ENCODE peak calls at places on chromosomes 7 and 10, in six cellular contexts. X is HCT116, N is SK-N-SH, Z is HepG2, L is GM12878, H is H1. D is an unnamed sample.

GRCh38 chr10:60335708-60336107 is 54.0 kb downstream of the ANK3 start:
- DNase-seq in N (no peak), X (no peak), H (no peak), L (no peak), Z (peak; percentile 19), D (peak; percentile 67)

GRCh38 chr7:156650042-156650441 is 9.5 kb downstream of the RNF32 start:
- DNase-seq in X (peak; percentile 33), H (no peak), Z (peak; percentile 57), N (peak; percentile 56), L (no peak), D (no peak)

GRCh38 chr10:24822557-24822956 is 98.9 kb upstream of the ARHGAP21 start:
- DNase-seq in L (peak; percentile 55), H (no peak), X (no peak), N (no peak), Z (no peak), D (no peak)

GRCh38 chr7:151705744-151706567 is 171.0 kb downstream of the PRKAG2 start:
- DNase-seq in L (no peak), H (peak; percentile 63), N (peak; percentile 85), X (peak; percentile 56), Z (peak; percentile 30), D (no peak)

GRCh38 chr7:45203947-45204445 is 46.4 kb downstream of the RAMP3 start:
- DNase-seq in N (no peak), Z (no peak), H (no peak), L (peak; percentile 9), X (no peak), D (peak; percentile 44)

GRCh38 chr10:93379366-93380042 is 102.6 kb downstream of the MYOF start:
- DNase-seq in L (no peak), X (no peak), H (no peak), N (no peak), Z (no peak), D (no peak)

GRCh38 chr10:4254101-4254994 is 469.3 kb upstream of the KLF6 start:
- DNase-seq in Z (no peak), L (no peak), X (no peak), N (no peak), H (no peak), D (no peak)

GRCh38 chr10:114905450-114905849 is 32.5 kb upstream of the TRUB1 start:
- DNase-seq in X (peak; percentile 55), Z (peak; percentile 35), H (no peak), N (no peak), L (no peak), D (peak; percentile 4)

GRCh38 chr10:90856964-90857634 is 740 bp downstream of the HTR7 start:
- DNase-seq in H (peak; percentile 67), X (no peak), L (no peak), Z (no peak), N (no peak), D (no peak)

GRCh38 chr7:30922596-30922995 is 10.9 kb downstream of the AQP1 start:
- DNase-seq in N (peak; percentile 12), Z (no peak), H (no peak), X (no peak), L (no peak), D (no peak)

GRCh38 chr7:42233166-42233565 is 3.8 kb downstream of the GLI3 start:
- DNase-seq in Z (no peak), L (no peak), H (no peak), N (no peak), X (no peak), D (no peak)

GRCh38 chr7:124032369-124033092 is at the start of gene TMEM229A:
- DNase-seq in H (peak; percentile 81), X (no peak), Z (no peak), L (no peak), N (peak; percentile 88), D (no peak)

GRCh38 chr10:98202378-98202777 is 65.6 kb downstream of the LOXL4 start:
- DNase-seq in L (no peak), Z (no peak), H (no peak), N (no peak), X (no peak), D (no peak)

GRCh38 chr10:62655337-62655994 is 149.1 kb upstream of the ADO start:
- DNase-seq in H (no peak), Z (no peak), L (peak; percentile 95), N (no peak), X (no peak), D (no peak)

GRCh38 chr10:125742465-125742864 is 23.0 kb downstream of the EDRF1 start:
- DNase-seq in H (no peak), Z (peak; percentile 8), N (no peak), X (no peak), L (no peak), D (no peak)

GRCh38 chr7:5238500-5238899 is 44.2 kb upstream of the SLC29A4 start:
- DNase-seq in X (no peak), L (no peak), N (no peak), H (no peak), Z (peak; percentile 31), D (no peak)

GRCh38 chr10:314871-315270 is 179.6 kb downstream of the ZMYND11 start:
- DNase-seq in N (no peak), L (no peak), H (no peak), X (no peak), Z (no peak), D (no peak)

GRCh38 chr7:31890751-31891150 is 179.5 kb downstream of the PDE1C start:
- DNase-seq in L (no peak), H (no peak), Z (no peak), N (no peak), X (no peak), D (no peak)

GRCh38 chr7:50367098-50367497 is 62.6 kb downstream of the IKZF1 start:
- DNase-seq in N (no peak), X (no peak), Z (no peak), H (no peak), L (no peak), D (no peak)

GRCh38 chr10:111677747-111678146 is 505.8 kb downstream of the GPAM start:
- DNase-seq in L (no peak), Z (no peak), X (no peak), N (peak; percentile 10), H (no peak), D (no peak)

GRCh38 chr10:27223964-27224363 is 16.6 kb downstream of the ACBD5 start:
- DNase-seq in Z (peak; percentile 46), H (no peak), X (no peak), L (no peak), N (peak; percentile 26), D (peak; percentile 58)

GRCh38 chr10:96587255-96588059 is 645 bp upstream of the TM9SF3 start:
- DNase-seq in H (no peak), N (no peak), Z (peak; percentile 75), L (no peak), X (peak; percentile 48), D (no peak)

GRCh38 chr7:156751319-156751718 is 110.7 kb downstream of the RNF32 start:
- DNase-seq in X (peak; percentile 42), L (no peak), Z (no peak), N (no peak), H (no peak), D (no peak)

GRCh38 chr10:104028146-104028545 is 57.5 kb downstream of the COL17A1 start:
- DNase-seq in Z (peak; percentile 13), L (no peak), H (peak; percentile 41), N (peak; percentile 43), X (peak; percentile 29), D (peak; percentile 13)

GRCh38 chr7:120709931-120710330 is 148.0 kb downstream of the TSPAN12 start:
- DNase-seq in N (no peak), L (no peak), Z (no peak), H (no peak), X (no peak), D (no peak)

GRCh38 chr7:34612671-34613070 is 45.3 kb upstream of the NPSR1 start:
- DNase-seq in N (no peak), H (no peak), L (no peak), Z (peak; percentile 4), X (no peak), D (peak; percentile 24)
- TF ChIP-seq JUND in N (no peak), H (no peak), L (no peak), Z (no peak), X (no peak), D (no peak)

DNA sequence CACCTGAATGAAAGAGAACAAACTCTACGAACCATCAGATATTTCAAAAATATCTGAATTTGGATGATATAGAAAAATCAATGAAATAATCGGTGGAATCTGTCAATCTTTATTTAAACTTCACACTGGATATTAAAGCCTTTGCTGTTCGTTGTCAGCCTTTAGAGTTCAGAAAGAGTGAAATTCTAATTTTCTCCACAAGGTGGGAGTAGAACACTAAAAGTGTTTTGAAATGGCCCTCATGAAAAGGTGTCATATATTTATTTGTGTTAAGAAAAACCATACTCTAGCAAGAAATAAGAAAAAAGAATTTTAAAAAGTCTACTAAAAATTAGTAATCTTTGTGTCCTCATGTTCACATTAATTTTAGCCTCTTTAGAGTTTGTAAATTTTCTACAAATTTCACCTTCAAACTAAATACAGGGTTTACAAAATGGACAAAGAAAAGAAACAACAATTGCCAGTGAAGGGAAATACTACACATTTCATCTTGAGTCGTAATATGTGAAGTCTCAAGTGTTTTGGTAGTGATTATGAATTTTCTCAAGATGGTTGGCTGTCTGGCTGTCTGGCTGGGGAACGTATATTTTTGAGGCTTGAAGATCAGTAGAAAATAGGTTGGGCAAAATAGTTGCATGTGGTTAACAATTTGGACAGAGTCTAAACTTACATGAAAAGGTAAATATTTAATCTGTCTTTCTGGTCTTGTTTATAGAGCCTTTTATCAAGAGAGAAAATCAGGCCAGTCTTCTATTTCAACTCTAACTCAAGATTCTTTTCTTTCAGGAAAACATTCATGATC is 43.7 kb downstream of the DNAJB9 start:
- DNase-seq in H (no peak), Z (peak; percentile 32), L (no peak), X (peak; percentile 33), N (peak; percentile 35), D (no peak)
- TF ChIP-seq JUND in H (no peak), Z (no peak), L (no peak), X (no peak), N (no peak), D (peak; percentile 70)

DNA sequence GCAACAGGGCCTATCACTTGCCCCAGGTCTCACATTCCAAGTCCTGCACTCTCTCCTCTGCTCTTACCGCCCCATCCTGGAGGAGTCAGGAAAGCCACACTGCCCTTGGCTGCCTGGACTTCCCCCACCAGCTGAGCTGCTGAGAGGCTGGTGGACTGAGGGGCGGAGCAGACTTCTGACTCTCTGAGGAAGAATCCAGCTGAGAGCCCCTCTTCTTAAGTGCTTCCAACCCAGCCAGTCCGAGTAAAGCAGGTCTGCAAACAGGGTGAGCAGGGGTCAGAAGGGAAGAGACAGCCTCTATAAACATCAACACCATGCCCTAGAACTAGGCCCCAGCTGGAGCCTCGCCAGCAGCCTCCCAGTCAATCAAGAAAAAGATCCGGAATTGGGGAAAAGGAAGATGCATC is 92.4 kb upstream of the TMEM72 start:
- DNase-seq in Z (no peak), X (no peak), N (no peak), L (no peak), H (no peak), D (no peak)
- TF ChIP-seq JUND in Z (no peak), X (no peak), N (no peak), L (no peak), H (no peak), D (no peak)

GRCh38 chr10:74754397-74754796 is 72.0 kb upstream of the KAT6B start:
- DNase-seq in H (no peak), L (no peak), N (no peak), Z (no peak), X (no peak), D (no peak)
- TF ChIP-seq JUND in H (no peak), L (no peak), N (no peak), Z (no peak), X (no peak), D (no peak)